ENCODE peak calls at places on chromosomes 2 and 18, in ten cellular contexts. X, C, H, M, I, Z, B, D, T and W are unnamed samples.

GRCh38 chr18:56458770-56459450 is 179.5 kb downstream of the TXNL1 start:
- DNase-seq in X (no peak), C (no peak), H (no peak), M (peak), I (no peak), Z (no peak), B (no peak), D (no peak), T (no peak), W (no peak)

GRCh38 chr2:47520825-47521665 is 118.1 kb downstream of the MSH2 start:
- DNase-seq in X (peak), C (peak), H (peak), M (peak), I (peak), Z (peak), B (no peak), D (peak), T (peak), W (no peak)

GRCh38 chr2:10495311-10495987 is 47.3 kb upstream of the ODC1 start:
- DNase-seq in X (no peak), C (no peak), H (no peak), M (no peak), I (no peak), Z (no peak), B (no peak), D (no peak), T (no peak), W (no peak)

GRCh38 chr2:68319397-68320117 is at the start of gene CNRIP1:
- DNase-seq in X (no peak), C (peak), H (peak), M (peak), I (peak), Z (peak), B (peak), D (peak), T (peak), W (peak)

GRCh38 chr18:46013484-46014189 is 46.5 kb upstream of the EPG5 start:
- DNase-seq in X (no peak), C (no peak), H (no peak), M (no peak), I (no peak), Z (peak), B (no peak), D (no peak), T (no peak), W (no peak)

GRCh38 chr2:224078656-224079055 is 39.6 kb upstream of the SERPINE2 start:
- DNase-seq in X (no peak), C (no peak), H (no peak), M (no peak), I (no peak), Z (no peak), B (no peak), D (no peak), T (no peak), W (no peak)

GRCh38 chr2:109129356-109129920 is 433 bp downstream of the SH3RF3 start:
- DNase-seq in X (peak), C (peak), H (peak), M (no peak), I (peak), Z (peak), B (no peak), D (no peak), T (no peak), W (no peak)

GRCh38 chr18:48902023-48902855 is 48.5 kb downstream of the SMAD7 start:
- DNase-seq in X (no peak), C (peak), H (peak), M (peak), I (peak), Z (peak), B (peak), D (peak), T (peak), W (peak)

GRCh38 chr2:12087671-12088380 is 341.4 kb downstream of the LPIN1 start:
- DNase-seq in X (no peak), C (no peak), H (peak), M (no peak), I (peak), Z (peak), B (no peak), D (no peak), T (peak), W (no peak)
- TF ChIP-seq CTCF in X (no peak), C (no peak), H (no peak), M (no peak), I (no peak), Z (no peak), B (no peak), D (no peak), T (no peak), W (no peak)

GRCh38 chr2:37984176-37984575 is 59.1 kb downstream of the RMDN2 start:
- DNase-seq in X (no peak), C (no peak), H (peak), M (no peak), I (no peak), Z (peak), B (no peak), D (no peak), T (no peak), W (no peak)
- TF ChIP-seq CTCF in X (no peak), C (no peak), H (no peak), M (no peak), I (no peak), Z (no peak), B (no peak), D (no peak), T (no peak), W (no peak)

GRCh38 chr2:163187995-163188655 is 349.6 kb upstream of the KCNH7 start:
- DNase-seq in X (no peak), C (no peak), H (no peak), M (no peak), I (peak), Z (no peak), B (no peak), D (no peak), T (no peak), W (no peak)

GRCh38 chr2:163185160-163185559 is 346.6 kb upstream of the KCNH7 start:
- DNase-seq in X (no peak), C (no peak), H (no peak), M (no peak), I (no peak), Z (no peak), B (no peak), D (no peak), T (no peak), W (no peak)

GRCh38 chr2:163187119-163187518 is 348.6 kb upstream of the KCNH7 start:
- DNase-seq in X (no peak), C (no peak), H (no peak), M (no peak), I (no peak), Z (no peak), B (no peak), D (no peak), T (no peak), W (no peak)

DNA sequence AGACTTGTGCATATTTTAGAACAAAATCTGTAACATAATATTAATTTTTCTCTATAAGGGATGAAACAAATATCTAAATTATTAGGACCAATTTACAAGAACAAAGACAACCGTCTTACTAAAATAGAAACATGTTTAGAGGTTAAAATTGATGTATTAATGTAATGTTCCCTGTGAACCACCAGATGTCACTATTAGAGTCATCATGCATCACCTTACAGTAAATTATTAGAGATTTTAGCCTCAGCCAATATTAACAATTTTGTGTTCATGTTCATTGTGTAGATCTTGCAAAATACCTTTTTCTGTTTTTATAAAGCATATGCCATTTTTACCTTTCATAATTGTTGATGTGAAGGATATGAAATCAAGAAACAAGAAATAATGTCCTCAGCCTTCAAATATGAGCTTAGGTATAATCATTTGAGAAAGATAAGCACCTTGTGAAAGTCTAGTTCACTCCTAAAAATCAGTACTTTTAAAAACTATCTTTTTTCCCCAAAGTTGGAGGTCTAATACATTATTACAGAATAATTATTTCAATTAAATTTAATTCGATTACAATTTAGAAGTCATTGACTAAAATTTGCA is 344.3 kb upstream of the KCNH7 start:
- DNase-seq in X (no peak), C (peak), H (peak), M (no peak), I (peak), Z (peak), B (no peak), D (no peak), T (no peak), W (no peak)
- TF ChIP-seq CTCF in X (no peak), C (peak), H (peak), M (peak), I (peak), Z (peak), B (peak), D (peak), T (peak), W (no peak)

GRCh38 chr2:164693390-164693789 is 72.1 kb upstream of the GRB14 start:
- DNase-seq in X (no peak), C (no peak), H (no peak), M (no peak), I (no peak), Z (no peak), B (no peak), D (no peak), T (no peak), W (no peak)

GRCh38 chr2:164697688-164698290 is 76.5 kb upstream of the GRB14 start:
- DNase-seq in X (no peak), C (peak), H (peak), M (no peak), I (peak), Z (peak), B (no peak), D (no peak), T (no peak), W (no peak)

GRCh38 chr2:164694275-164694695 is 73.0 kb upstream of the GRB14 start:
- DNase-seq in X (no peak), C (peak), H (no peak), M (no peak), I (no peak), Z (no peak), B (no peak), D (no peak), T (no peak), W (no peak)

GRCh38 chr2:164693834-164694233 is 72.6 kb upstream of the GRB14 start:
- DNase-seq in X (no peak), C (no peak), H (no peak), M (no peak), I (no peak), Z (no peak), B (no peak), D (no peak), T (no peak), W (no peak)

DNA sequence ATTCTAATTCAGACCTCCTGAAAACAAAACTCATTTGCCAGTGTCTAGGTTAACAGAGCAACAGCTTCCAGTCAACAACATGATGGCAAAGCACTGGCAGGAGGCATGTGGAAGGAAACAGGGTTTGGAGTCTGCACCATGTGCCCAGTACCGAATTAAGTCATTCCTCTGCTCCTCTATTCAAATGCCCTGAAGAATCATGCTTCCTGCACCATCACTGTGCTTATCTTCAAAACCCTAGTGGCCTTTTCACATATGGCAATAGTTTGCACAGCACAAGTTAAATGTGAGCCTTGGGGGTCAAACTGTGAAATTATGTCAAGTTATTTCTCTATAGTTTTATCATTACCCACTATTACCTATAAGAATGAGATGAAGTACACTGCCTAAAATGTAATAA is 75.4 kb upstream of the GRB14 start:
- DNase-seq in X (no peak), C (peak), H (no peak), M (no peak), I (no peak), Z (no peak), B (no peak), D (no peak), T (no peak), W (no peak)
- TF ChIP-seq CTCF in X (no peak), C (peak), H (no peak), M (no peak), I (no peak), Z (no peak), B (no peak), D (peak), T (no peak), W (no peak)

DNA sequence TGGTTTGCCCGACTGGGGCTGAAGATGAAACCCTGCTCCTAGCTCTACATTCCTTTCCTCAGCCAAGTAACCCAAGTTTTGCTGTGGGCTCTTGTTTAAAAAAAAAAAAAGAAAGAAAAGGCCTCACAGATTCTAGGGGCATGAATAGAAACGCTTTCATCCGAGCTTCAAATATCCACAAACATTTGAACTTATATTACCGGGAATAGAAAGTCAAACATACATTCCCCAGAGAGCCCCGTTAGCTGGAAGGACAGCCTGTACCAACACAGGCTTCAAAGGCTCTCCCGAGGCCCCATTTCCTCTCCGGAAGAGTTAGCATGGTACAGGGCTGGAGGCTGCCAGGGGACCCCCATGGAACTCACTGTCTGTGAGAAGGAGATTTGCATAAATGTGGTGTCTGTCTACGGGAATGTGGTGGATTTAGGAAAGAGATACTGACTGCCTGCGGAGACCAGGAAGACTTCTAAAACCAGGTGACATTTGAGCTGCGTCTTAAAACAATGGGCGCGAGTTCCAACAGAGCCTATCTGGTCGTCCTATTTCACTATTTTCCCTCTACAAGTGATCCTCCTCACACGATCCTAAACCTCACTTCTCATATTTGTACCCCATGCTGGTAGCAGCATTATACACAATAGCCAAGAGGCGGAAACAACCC is 723 bp upstream of the MATN3 start:
- DNase-seq in X (no peak), C (no peak), H (no peak), M (no peak), I (peak), Z (no peak), B (no peak), D (no peak), T (no peak), W (no peak)
- TF ChIP-seq CTCF in X (no peak), C (no peak), H (no peak), M (no peak), I (no peak), Z (no peak), B (no peak), D (no peak), T (no peak), W (no peak)

GRCh38 chr2:3102081-3102914 is 275.3 kb downstream of the EIPR1 start:
- DNase-seq in X (no peak), C (no peak), H (no peak), M (no peak), I (no peak), Z (no peak), B (no peak), D (no peak), T (no peak), W (no peak)

GRCh38 chr2:3104261-3104660 is 273.4 kb downstream of the EIPR1 start:
- DNase-seq in X (no peak), C (no peak), H (no peak), M (no peak), I (no peak), Z (no peak), B (no peak), D (no peak), T (no peak), W (no peak)

GRCh38 chr2:3101704-3102055 is 275.9 kb downstream of the EIPR1 start:
- DNase-seq in X (no peak), C (no peak), H (no peak), M (no peak), I (no peak), Z (no peak), B (no peak), D (no peak), T (no peak), W (no peak)

GRCh38 chr2:3101016-3101703 is 276.5 kb downstream of the EIPR1 start:
- DNase-seq in X (no peak), C (no peak), H (no peak), M (no peak), I (no peak), Z (no peak), B (no peak), D (no peak), T (no peak), W (no peak)

GRCh38 chr2:3102915-3103569 is 274.6 kb downstream of the EIPR1 start:
- DNase-seq in X (no peak), C (no peak), H (no peak), M (no peak), I (no peak), Z (no peak), B (no peak), D (no peak), T (no peak), W (no peak)
- TF ChIP-seq CTCF in X (no peak), C (no peak), H (no peak), M (no peak), I (no peak), Z (no peak), B (no peak), D (no peak), T (no peak), W (no peak)

DNA sequence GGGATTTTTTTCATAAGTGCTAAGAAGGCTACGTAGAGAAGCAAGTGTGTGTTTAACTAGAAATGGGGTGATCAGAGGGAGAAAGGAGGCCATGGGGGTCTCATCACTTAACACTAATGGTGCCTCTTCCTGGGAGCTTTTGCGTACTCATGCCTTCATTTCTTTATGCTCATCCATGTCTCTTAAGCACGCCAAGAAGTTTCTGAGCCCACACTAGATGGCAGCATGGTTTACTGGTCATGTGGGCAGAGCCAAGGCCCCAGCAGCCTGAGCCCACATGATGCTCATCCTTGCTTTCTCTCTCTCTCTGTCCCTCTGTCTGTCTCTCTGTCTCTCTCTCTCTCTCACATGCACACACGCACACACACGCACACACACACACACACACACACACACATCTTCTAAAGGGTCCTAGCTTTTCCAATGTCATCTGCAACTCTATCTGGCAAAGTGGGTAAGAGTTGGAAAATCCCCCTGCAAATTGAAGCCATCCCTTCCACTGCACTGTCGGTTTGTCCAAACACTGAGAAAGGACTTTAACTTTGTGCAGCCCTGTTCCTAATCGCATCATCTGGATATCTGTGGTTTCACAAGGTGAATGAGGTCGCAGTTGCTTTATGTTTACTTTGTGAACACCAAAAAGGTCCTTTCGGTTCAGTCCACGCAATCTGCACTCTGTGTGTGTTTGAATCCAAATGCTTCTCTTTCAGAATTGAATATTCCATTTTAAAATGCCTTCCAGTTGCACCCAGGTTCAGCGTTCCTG is 137.2 kb upstream of the CCDC68 start:
- DNase-seq in X (no peak), C (peak), H (peak), M (peak), I (peak), Z (peak), B (peak), D (peak), T (peak), W (no peak)
- TF ChIP-seq CTCF in X (no peak), C (peak), H (peak), M (peak), I (peak), Z (peak), B (peak), D (peak), T (peak), W (no peak)

DNA sequence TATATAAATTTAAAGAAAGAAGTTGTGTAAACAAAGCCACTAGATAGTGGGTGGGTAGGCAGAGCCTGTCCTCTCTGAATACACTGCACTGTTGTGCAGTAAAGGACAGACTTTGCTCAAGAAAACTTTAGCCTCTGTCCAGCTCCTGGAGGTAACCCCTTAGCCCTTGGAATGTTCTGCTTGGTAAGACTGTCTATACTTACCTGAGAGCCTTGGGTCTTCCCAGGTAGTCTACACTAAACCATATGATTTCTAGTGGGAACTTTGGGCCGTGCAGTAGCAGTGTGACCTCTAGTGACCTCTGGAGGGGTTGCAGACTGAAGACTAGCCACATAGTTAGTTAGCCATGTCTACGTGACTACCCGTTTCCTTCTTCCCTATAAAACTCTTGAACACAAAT is 678.3 kb upstream of the NRXN1 start:
- DNase-seq in X (no peak), C (no peak), H (no peak), M (no peak), I (no peak), Z (no peak), B (no peak), D (no peak), T (no peak), W (no peak)
- TF ChIP-seq CTCF in X (no peak), C (peak), H (no peak), M (no peak), I (no peak), Z (peak), B (no peak), D (peak), T (no peak), W (no peak)